ENCODE peak calls at places on chromosomes 7 and 10, in four cellular contexts. E is T-cell; I is activated CD4-positive, alpha-beta T cell treated with anti-CD3 and anti-CD28 coated beads, Interleukin-2, amount 50 U/mL, for 4 hours; Y is lower lobe of right lung. A is an unnamed sample.
A peak's percentile ranks its signal among the peaks of the same experiment; 100 is the strongest.

GRCh38 chr10:112471878-112472487 is 25.0 kb downstream of the VTI1A start:
- DNase-seq in E (no peak), I (no peak), Y (no peak), A (peak; percentile 81)

GRCh38 chr7:33590902-33591301 is 314.4 kb upstream of the BMPER start:
- DNase-seq in E (no peak), I (no peak), Y (no peak), A (no peak)

GRCh38 chr7:452230-452751 is 67.4 kb downstream of the PDGFA start:
- DNase-seq in E (no peak), I (no peak), Y (no peak), A (no peak)

GRCh38 chr7:157683251-157684156 is 346.7 kb downstream of the DNAJB6 start:
- DNase-seq in E (no peak), I (no peak), Y (no peak), A (no peak)

GRCh38 chr10:118958984-118959916 is 70.3 kb upstream of the NANOS1 start:
- DNase-seq in E (no peak), I (no peak), Y (peak; percentile 66), A (peak; percentile 90)

GRCh38 chr10:131250454-131251145 is 60.9 kb downstream of the TCERG1L start:
- DNase-seq in E (no peak), I (no peak), Y (peak; percentile 35), A (no peak)

GRCh38 chr10:128869101-128869712 is 597.8 kb upstream of the MGMT start:
- DNase-seq in E (no peak), I (no peak), Y (no peak), A (no peak)

GRCh38 chr7:101241015-101241363 is 3.4 kb upstream of the CLDN15 start:
- DNase-seq in E (no peak), I (no peak), Y (no peak), A (no peak)

GRCh38 chr7:86653919-86654659 is 10.4 kb downstream of the GRM3 start:
- DNase-seq in E (no peak), I (no peak), Y (peak; percentile 46), A (no peak)

GRCh38 chr7:148368562-148368961 is 222.0 kb upstream of the C7orf33 start:
- DNase-seq in E (no peak), I (no peak), Y (no peak), A (no peak)

GRCh38 chr7:39540320-39540719 is 25.9 kb upstream of the YAE1 start:
- DNase-seq in E (no peak), I (no peak), Y (no peak), A (no peak)

GRCh38 chr10:92571649-92572048 is 2.2 kb downstream of the IDE start:
- DNase-seq in E (no peak), I (no peak), Y (no peak), A (no peak)

GRCh38 chr10:59708816-59709471 is 706 bp downstream of the SLC16A9 start:
- DNase-seq in E (no peak), I (no peak), Y (peak; percentile 48), A (no peak)

GRCh38 chr7:79149831-79150230 is 303.6 kb downstream of the MAGI2 start:
- DNase-seq in E (no peak), I (no peak), Y (no peak), A (no peak)

GRCh38 chr7:2175091-2175490 is 57.7 kb downstream of the MAD1L1 start:
- DNase-seq in E (no peak), I (no peak), Y (no peak), A (no peak)

GRCh38 chr10:121610798-121611325 is 12.6 kb upstream of the FGFR2 start:
- DNase-seq in E (no peak), I (no peak), Y (no peak), A (no peak)

A was measured in renal cortical epithelial cell.